ENCODE peak calls at places on chromosomes 11 and 22, in five cellular contexts. C is COR-L47, K is substantia nigra, D is omental fat pad, F is pancreas. L is an unnamed sample.

GRCh38 chr11:72641900-72642814 is 32.1 kb downstream of the PDE2A start:
- DNase-seq in C (no peak), F (no peak), K (no peak), D (no peak), L (peak)

GRCh38 chr11:113494021-113494420 is 18.8 kb upstream of the DRD2 start:
- DNase-seq in D (no peak), C (no peak), K (no peak), F (no peak), L (no peak)

GRCh38 chr22:45072322-45072903 is 62.6 kb upstream of the PHF21B start:
- DNase-seq in F (no peak), K (no peak), D (peak), C (no peak), L (no peak)

GRCh38 chr11:57639321-57640067 is 10.2 kb downstream of the YPEL4 start:
- DNase-seq in F (peak), K (no peak), D (no peak), C (no peak), L (no peak)

GRCh38 chr22:43152355-43153071 is 1.2 kb downstream of the TSPO start:
- DNase-seq in F (peak), K (peak), D (peak), C (peak), L (no peak)

GRCh38 chr11:65589444-65590239 is 6.0 kb downstream of the KCNK7 start:
- DNase-seq in C (no peak), D (no peak), F (peak), K (no peak), L (no peak)

GRCh38 chr22:20439556-20439927 is 1.9 kb upstream of the SCARF2 start:
- DNase-seq in D (no peak), F (no peak), K (no peak), C (no peak), L (no peak)

GRCh38 chr11:6371825-6372224 is 18.4 kb upstream of the SMPD1 start:
- DNase-seq in C (no peak), F (no peak), K (no peak), D (no peak), L (no peak)

GRCh38 chr11:79393362-79394043 is 47.3 kb downstream of the TENM4 start:
- DNase-seq in K (no peak), D (no peak), F (no peak), C (no peak), L (no peak)

GRCh38 chr11:98307827-98308491 is 712.8 kb upstream of the CNTN5 start:
- DNase-seq in D (no peak), F (no peak), C (no peak), K (no peak), L (no peak)

GRCh38 chr11:68677432-68677831 is 6.9 kb upstream of the GAL start:
- DNase-seq in F (no peak), K (no peak), D (no peak), C (no peak), L (peak)

GRCh38 chr11:128757235-128757711 is 63.4 kb downstream of the FLI1 start:
- DNase-seq in C (no peak), F (no peak), K (no peak), D (no peak), L (no peak)

GRCh38 chr22:39360674-39361413 is 11.1 kb downstream of the SYNGR1 start:
- DNase-seq in F (no peak), K (no peak), C (no peak), D (no peak), L (no peak)

GRCh38 chr11:43779306-43779705 is 98.8 kb downstream of the HSD17B12 start:
- DNase-seq in C (no peak), D (no peak), K (no peak), F (no peak), L (no peak)

GRCh38 chr11:78652866-78653265 is 78.2 kb upstream of the NARS2 start:
- DNase-seq in K (no peak), D (no peak), C (no peak), F (no peak), L (no peak)

GRCh38 chr11:126431401-126432064 is 76.0 kb downstream of the ST3GAL4 start:
- DNase-seq in D (no peak), C (no peak), F (peak), K (no peak), L (no peak)

GRCh38 chr11:87260811-87261210 is 223.1 kb downstream of the TMEM135 start:
- DNase-seq in K (no peak), D (no peak), C (no peak), F (no peak), L (no peak)

GRCh38 chr11:71281901-71282300 is 29.5 kb upstream of the SHANK2 start:
- DNase-seq in C (no peak), D (no peak), K (no peak), F (no peak), L (no peak)

L was measured in SHP77.